ENCODE peak calls at places on chromosomes 13 and 19, in five cellular contexts. One of them, this sample, is unnamed.

GRCh38 chr13:98484289-98485219 is 92.4 kb downstream of the STK24 start:
- DNase-seq in Peyer's patch: peak; percentile 92
- DNase-seq in testis: peak; percentile 53
- DNase-seq in spleen: peak; percentile 84
- DNase-seq in WTC11: peak; percentile 71
- DNase-seq in this sample: no peak

GRCh38 chr13:79141082-79141481 is 265.0 kb downstream of the RBM26 start:
- DNase-seq in Peyer's patch: no peak
- DNase-seq in WTC11: no peak
- DNase-seq in testis: no peak
- DNase-seq in spleen: no peak
- DNase-seq in this sample: no peak

GRCh38 chr13:107138468-107138867 is 570.5 kb upstream of the ARGLU1 start:
- DNase-seq in Peyer's patch: no peak
- DNase-seq in WTC11: no peak
- DNase-seq in spleen: no peak
- DNase-seq in testis: no peak
- DNase-seq in this sample: no peak

GRCh38 chr13:37406031-37406430 is 192.5 kb downstream of the POSTN start:
- DNase-seq in spleen: no peak
- DNase-seq in WTC11: no peak
- DNase-seq in testis: no peak
- DNase-seq in Peyer's patch: no peak
- DNase-seq in this sample: no peak

GRCh38 chr19:531753-532571 is at the start of gene CDC34:
- DNase-seq in spleen: no peak
- DNase-seq in WTC11: no peak
- DNase-seq in Peyer's patch: no peak
- DNase-seq in testis: no peak
- DNase-seq in this sample: no peak

GRCh38 chr19:18017275-18018083 is 9.5 kb downstream of the ARRDC2 start:
- DNase-seq in Peyer's patch: no peak
- DNase-seq in testis: no peak
- DNase-seq in WTC11: no peak
- DNase-seq in spleen: no peak
- DNase-seq in this sample: no peak

GRCh38 chr19:40217921-40218890 is at the start of gene TTC9B:
- DNase-seq in Peyer's patch: no peak
- DNase-seq in WTC11: peak; percentile 84
- DNase-seq in testis: peak; percentile 37
- DNase-seq in spleen: no peak
- DNase-seq in this sample: no peak

GRCh38 chr19:51810228-51810627 is 15.3 kb downstream of the FPR3 start:
- DNase-seq in Peyer's patch: no peak
- DNase-seq in testis: no peak
- DNase-seq in spleen: no peak
- DNase-seq in WTC11: no peak
- DNase-seq in this sample: no peak

GRCh38 chr13:113405481-113406300 is 41.8 kb upstream of the GRTP1 start:
- DNase-seq in Peyer's patch: peak; percentile 39
- DNase-seq in testis: no peak
- DNase-seq in WTC11: no peak
- DNase-seq in spleen: peak; percentile 64
- DNase-seq in this sample: peak; percentile 36

GRCh38 chr19:44625531-44626066 is 12.2 kb downstream of the IGSF23 start:
- DNase-seq in testis: no peak
- DNase-seq in WTC11: no peak
- DNase-seq in spleen: no peak
- DNase-seq in Peyer's patch: no peak
- DNase-seq in this sample: no peak

GRCh38 chr19:33054623-33055022 is 10.1 kb downstream of the RHPN2 start:
- DNase-seq in WTC11: no peak
- DNase-seq in Peyer's patch: peak; percentile 95
- DNase-seq in testis: no peak
- DNase-seq in spleen: no peak
- DNase-seq in this sample: no peak

GRCh38 chr13:100549316-100549715 is 39.3 kb downstream of the GGACT start:
- DNase-seq in spleen: no peak
- DNase-seq in Peyer's patch: no peak
- DNase-seq in WTC11: no peak
- DNase-seq in testis: no peak
- DNase-seq in this sample: no peak

GRCh38 chr19:53772943-53773342 is 51.2 kb downstream of the NLRP12 start:
- DNase-seq in spleen: no peak
- DNase-seq in WTC11: peak; percentile 78
- DNase-seq in testis: peak; percentile 83
- DNase-seq in Peyer's patch: peak; percentile 69
- DNase-seq in this sample: peak; percentile 67

GRCh38 chr13:19155321-19155861 is 26.2 kb downstream of the TUBA3C start:
- DNase-seq in spleen: no peak
- DNase-seq in WTC11: no peak
- DNase-seq in Peyer's patch: no peak
- DNase-seq in testis: no peak
- DNase-seq in this sample: no peak

GRCh38 chr19:50829801-50830200 is 3.6 kb downstream of the KLK15 start:
- DNase-seq in testis: no peak
- DNase-seq in spleen: no peak
- DNase-seq in Peyer's patch: no peak
- DNase-seq in WTC11: no peak
- DNase-seq in this sample: no peak

GRCh38 chr19:10226021-10226375 is 5.1 kb downstream of the S1PR2 start:
- DNase-seq in spleen: no peak
- DNase-seq in Peyer's patch: no peak
- DNase-seq in testis: peak; percentile 57
- DNase-seq in WTC11: no peak
- DNase-seq in this sample: no peak

GRCh38 chr19:34962945-34963530 is 991 bp downstream of the ZNF792 start:
- DNase-seq in WTC11: no peak
- DNase-seq in Peyer's patch: no peak
- DNase-seq in testis: no peak
- DNase-seq in spleen: peak; percentile 62
- DNase-seq in this sample: no peak

GRCh38 chr19:28867978-28868377 is 345.0 kb downstream of the UQCRFS1 start:
- DNase-seq in spleen: no peak
- DNase-seq in WTC11: no peak
- DNase-seq in testis: no peak
- DNase-seq in Peyer's patch: no peak
- DNase-seq in this sample: no peak

GRCh38 chr19:47129579-47129978 is 1.1 kb upstream of the SAE1 start:
- DNase-seq in Peyer's patch: no peak
- DNase-seq in testis: no peak
- DNase-seq in spleen: no peak
- DNase-seq in WTC11: no peak
- DNase-seq in this sample: no peak

GRCh38 chr13:84137292-84137691 is 255.0 kb upstream of the SLITRK1 start:
- DNase-seq in WTC11: no peak
- DNase-seq in Peyer's patch: peak; percentile 50
- DNase-seq in testis: no peak
- DNase-seq in spleen: peak; percentile 56
- DNase-seq in this sample: no peak

DNA sequence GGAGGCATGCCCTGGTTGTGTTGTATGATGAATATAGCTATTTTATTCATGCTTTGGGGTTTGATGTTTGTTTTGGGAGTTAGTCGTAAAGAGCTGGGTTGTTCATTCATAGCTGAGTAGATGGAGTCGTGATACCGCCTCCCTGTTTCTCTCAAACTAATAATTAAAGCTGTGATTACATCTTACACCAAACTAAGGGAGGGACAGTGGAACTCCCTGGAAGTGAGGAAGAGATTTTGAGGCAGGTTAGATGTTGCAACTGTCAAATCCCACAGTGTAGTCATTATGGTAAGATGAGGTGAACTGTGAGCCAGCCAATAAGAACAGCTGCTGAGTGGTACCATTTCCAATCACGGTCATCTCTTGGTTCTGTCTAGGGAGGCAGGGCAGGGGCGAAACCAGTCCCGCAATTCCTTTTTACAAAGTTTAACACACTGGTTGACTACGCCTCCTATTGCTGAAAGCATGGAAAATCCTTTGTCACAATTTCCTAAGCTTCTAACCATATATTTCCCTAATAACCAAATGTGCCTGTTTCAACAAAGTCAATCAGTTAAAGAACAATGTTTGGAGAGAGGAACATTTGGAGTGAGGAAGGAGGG is 207.6 kb upstream of the SERP2 start:
- DNase-seq in spleen: no peak
- DNase-seq in WTC11: no peak
- DNase-seq in testis: no peak
- DNase-seq in Peyer's patch: no peak
- DNase-seq in this sample: no peak
- TF ChIP-seq CTCF in spleen: no peak
- TF ChIP-seq CTCF in WTC11: no peak
- TF ChIP-seq CTCF in testis: no peak
- TF ChIP-seq CTCF in Peyer's patch: no peak
- TF ChIP-seq CTCF in this sample: no peak

GRCh38 chr13:81671103-81671502 is 1330.2 kb upstream of the SPRY2 start:
- DNase-seq in spleen: no peak
- DNase-seq in Peyer's patch: no peak
- DNase-seq in testis: no peak
- DNase-seq in WTC11: no peak
- DNase-seq in this sample: no peak
- TF ChIP-seq CTCF in spleen: no peak
- TF ChIP-seq CTCF in Peyer's patch: no peak
- TF ChIP-seq CTCF in testis: no peak
- TF ChIP-seq CTCF in WTC11: no peak
- TF ChIP-seq CTCF in this sample: no peak

DNA sequence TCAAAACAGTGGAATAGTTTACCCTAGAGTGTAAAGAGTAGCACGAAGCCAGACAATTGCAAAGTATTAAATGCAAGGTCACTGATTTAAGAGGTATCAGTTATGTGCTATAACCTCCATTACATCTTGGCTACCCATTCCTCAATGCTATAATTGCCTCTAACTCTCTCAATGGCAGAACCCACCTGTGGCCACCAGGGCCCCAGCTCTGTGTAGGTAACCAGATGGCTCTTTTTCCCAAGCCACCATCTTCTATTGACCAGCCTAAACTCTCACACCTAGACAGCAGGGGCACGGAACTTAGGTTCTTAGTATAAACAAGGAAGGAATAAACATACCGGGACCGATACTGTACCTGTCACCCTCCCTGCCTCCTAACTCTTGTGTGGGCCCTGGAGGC is 277.6 kb downstream of the PCDH9 start:
- DNase-seq in WTC11: no peak
- DNase-seq in spleen: no peak
- DNase-seq in testis: no peak
- DNase-seq in Peyer's patch: no peak
- DNase-seq in this sample: no peak
- TF ChIP-seq CTCF in WTC11: no peak
- TF ChIP-seq CTCF in spleen: no peak
- TF ChIP-seq CTCF in testis: no peak
- TF ChIP-seq CTCF in Peyer's patch: no peak
- TF ChIP-seq CTCF in this sample: no peak

GRCh38 chr13:41017744-41018582 is 1.2 kb downstream of the ELF1 start:
- DNase-seq in testis: no peak
- DNase-seq in spleen: no peak
- DNase-seq in WTC11: no peak
- DNase-seq in Peyer's patch: no peak
- DNase-seq in this sample: no peak
- TF ChIP-seq CTCF in testis: no peak
- TF ChIP-seq CTCF in spleen: no peak
- TF ChIP-seq CTCF in WTC11: no peak
- TF ChIP-seq CTCF in Peyer's patch: no peak
- TF ChIP-seq CTCF in this sample: no peak

DNA sequence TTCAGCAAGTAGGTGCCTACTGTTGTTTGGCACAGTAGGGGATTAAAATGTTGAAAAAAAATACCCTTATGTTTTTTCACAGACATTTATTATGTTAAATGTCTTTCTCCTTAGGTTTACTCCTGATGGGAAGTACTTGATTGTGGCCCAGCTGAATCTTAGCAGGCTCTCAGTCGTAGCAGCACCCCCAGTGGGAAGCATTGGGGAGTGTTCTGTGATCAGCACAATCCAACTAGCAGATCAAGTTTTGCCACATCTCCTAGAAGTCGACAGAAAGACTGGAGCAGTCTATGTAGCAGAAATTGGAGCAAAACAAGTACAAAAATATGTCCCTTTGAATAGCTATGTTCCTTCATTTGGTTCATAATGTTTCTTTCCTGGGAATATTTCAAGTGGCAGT is 9.3 kb downstream of the NHLRC3 start:
- DNase-seq in WTC11: peak; percentile 52
- DNase-seq in testis: no peak
- DNase-seq in spleen: no peak
- DNase-seq in Peyer's patch: no peak
- DNase-seq in this sample: no peak
- TF ChIP-seq CTCF in WTC11: no peak
- TF ChIP-seq CTCF in testis: no peak
- TF ChIP-seq CTCF in spleen: no peak
- TF ChIP-seq CTCF in Peyer's patch: no peak
- TF ChIP-seq CTCF in this sample: no peak